ENCODE peak calls at places on chromosomes 12 and 14, in four cellular contexts. G, J, R and H are unnamed samples.
A peak's percentile ranks its signal among the peaks of the same experiment; 100 is the strongest.

GRCh38 chr12:122087431-122088180 is 9.1 kb downstream of the MLXIP start:
- DNase-seq in G (no peak), J (no peak), R (no peak), H (no peak)

GRCh38 chr12:25806271-25806670 is 152.2 kb upstream of the RASSF8 start:
- DNase-seq in G (no peak), J (no peak), R (no peak), H (no peak)

GRCh38 chr14:77133718-77134338 is 7.8 kb downstream of the ZDHHC22 start:
- DNase-seq in G (no peak), J (no peak), R (peak; percentile 45), H (peak; percentile 80)

GRCh38 chr12:100437038-100437841 is 36.4 kb upstream of the NR1H4 start:
- DNase-seq in G (no peak), J (no peak), R (no peak), H (no peak)

GRCh38 chr14:105307052-105307727 is 6.4 kb upstream of the BRF1 start:
- DNase-seq in G (no peak), J (no peak), R (no peak), H (no peak)

GRCh38 chr12:124621296-124621660 is 53.9 kb upstream of the NCOR2 start:
- DNase-seq in G (no peak), J (no peak), R (no peak), H (peak; percentile 27)

GRCh38 chr12:116882742-116883141 is 1.5 kb upstream of the HRK start:
- DNase-seq in G (no peak), J (no peak), R (no peak), H (no peak)

GRCh38 chr12:14884458-14884878 is 1.2 kb downstream of the MGP start:
- DNase-seq in G (no peak), J (peak; percentile 70), R (no peak), H (no peak)

GRCh38 chr12:108518101-108518715 is 3.1 kb downstream of the FICD start:
- DNase-seq in G (no peak), J (no peak), R (no peak), H (no peak)

GRCh38 chr14:101495827-101496778 is 65.2 kb upstream of the DIO3 start:
- DNase-seq in G (no peak), J (no peak), R (no peak), H (peak; percentile 62)

GRCh38 chr14:75268638-75269550 is 9.7 kb upstream of the FOS start:
- DNase-seq in G (no peak), J (no peak), R (no peak), H (peak; percentile 50)

GRCh38 chr12:98821232-98821631 is 176.1 kb downstream of the APAF1 start:
- DNase-seq in G (no peak), J (no peak), R (no peak), H (no peak)

GRCh38 chr12:49293056-49293956 is 1.6 kb upstream of the PRPH start:
- DNase-seq in G (no peak), J (no peak), R (no peak), H (no peak)

GRCh38 chr14:95327558-95328374 is 8.1 kb upstream of the CLMN start:
- DNase-seq in G (no peak), J (peak; percentile 91), R (no peak), H (no peak)

GRCh38 chr12:54716284-54716683 is 68.1 kb upstream of the DCD start:
- DNase-seq in G (no peak), J (no peak), R (no peak), H (no peak)

GRCh38 chr12:88166179-88166578 is 24.1 kb downstream of the TMTC3 start:
- DNase-seq in G (no peak), J (no peak), R (no peak), H (no peak)

GRCh38 chr14:55336161-55336560 is 64.9 kb downstream of the FBXO34 start:
- DNase-seq in G (no peak), J (no peak), R (no peak), H (no peak)

GRCh38 chr14:101246894-101247853 is 314.1 kb upstream of the DIO3 start:
- DNase-seq in G (no peak), J (no peak), R (no peak), H (no peak)

GRCh38 chr12:29299613-29300012 is 81.4 kb downstream of the ERGIC2 start:
- DNase-seq in G (no peak), J (no peak), R (no peak), H (no peak)

GRCh38 chr12:14892726-14893442 is 7.2 kb upstream of the MGP start:
- DNase-seq in G (no peak), J (no peak), R (no peak), H (no peak)

GRCh38 chr12:93453633-93454032 is 11.9 kb upstream of the UBE2N start:
- DNase-seq in G (no peak), J (no peak), R (no peak), H (no peak)

GRCh38 chr14:80231732-80232131 is 20.4 kb upstream of the DIO2 start:
- DNase-seq in G (no peak), J (no peak), R (no peak), H (no peak)

DNA sequence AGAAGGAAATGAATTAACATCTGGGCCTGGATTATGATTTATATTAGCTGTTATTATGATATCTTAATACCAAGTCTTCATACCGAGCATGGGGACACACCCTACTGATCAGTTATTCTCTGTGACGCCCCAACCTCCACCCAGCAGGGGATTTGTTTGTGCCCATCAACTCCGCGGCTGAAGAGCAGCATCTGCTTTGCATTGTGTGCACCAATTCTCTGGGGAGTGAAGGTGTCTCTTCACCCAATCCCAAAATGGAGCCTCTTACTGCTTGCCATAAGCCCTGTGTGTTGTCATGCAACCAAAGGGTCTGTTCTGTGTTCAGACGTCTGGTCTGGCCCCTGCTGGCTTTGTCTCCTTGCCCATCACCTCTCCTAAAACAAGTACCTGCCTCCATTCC is 25.4 kb downstream of the DHRS2 start:
- DNase-seq in G (no peak), J (no peak), R (no peak), H (no peak)
- TF ChIP-seq ATF3 in G (no peak), J (no peak), R (no peak), H (no peak)

GRCh38 chr12:6772729-6773661 is 675 bp downstream of the LAG3 start:
- DNase-seq in G (no peak), J (no peak), R (no peak), H (peak; percentile 71)

GRCh38 chr12:6772331-6772695 is at the start of gene LAG3:
- DNase-seq in G (no peak), J (no peak), R (peak; percentile 13), H (no peak)

GRCh38 chr12:6770600-6770999 is 1.7 kb upstream of the LAG3 start:
- DNase-seq in G (no peak), J (no peak), R (no peak), H (no peak)

GRCh38 chr12:6771091-6771495 is 1.2 kb upstream of the LAG3 start:
- DNase-seq in G (no peak), J (no peak), R (no peak), H (no peak)

DNA sequence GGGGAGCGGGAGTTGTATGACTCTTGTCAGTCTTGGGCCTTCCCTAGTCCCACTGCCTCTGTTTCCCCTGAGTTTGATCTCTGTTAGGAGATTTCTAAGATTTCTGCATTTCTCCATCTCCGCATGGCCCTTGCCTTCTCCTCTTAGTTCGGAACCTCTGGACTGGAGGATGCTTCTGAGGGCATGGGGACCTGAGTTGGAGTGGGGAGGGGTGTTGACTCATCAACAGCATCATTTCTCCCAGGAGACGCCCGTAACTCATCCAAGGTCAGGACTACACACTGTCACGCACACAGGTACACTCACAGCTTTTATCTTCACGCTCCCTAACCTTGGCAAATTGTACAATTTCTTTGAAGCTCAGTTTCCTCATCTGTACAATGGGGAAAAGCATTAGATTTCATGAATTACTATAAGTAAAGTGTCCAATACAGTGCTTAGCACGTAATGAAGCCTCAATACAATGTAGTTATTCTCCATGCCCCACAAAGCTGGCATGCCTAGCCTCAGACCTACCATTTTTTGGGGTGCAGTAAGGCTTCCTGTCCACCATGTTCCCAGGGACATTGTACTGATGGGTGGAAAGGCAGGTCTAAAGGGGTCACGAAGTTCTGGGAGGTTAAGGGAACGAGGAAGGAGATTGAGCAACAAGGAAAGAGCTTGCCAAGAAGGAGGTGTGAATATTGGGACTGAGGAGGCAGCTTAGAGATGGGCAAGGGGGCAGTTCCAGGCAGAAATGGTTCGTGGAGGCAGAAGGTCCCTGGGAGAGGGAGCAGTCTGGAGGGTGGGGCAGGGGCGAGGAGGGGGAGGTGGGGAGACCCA is 600 bp upstream of the LAG3 start:
- DNase-seq in G (no peak), J (no peak), R (no peak), H (no peak)
- TF ChIP-seq RAD21 in G (no peak), J (no peak), R (no peak), H (no peak)

GRCh38 chr12:78037707-78038106 is 207.0 kb downstream of the NAV3 start:
- DNase-seq in G (no peak), J (no peak), R (no peak), H (no peak)
- TF ChIP-seq ATF3 in G (no peak), J (no peak), R (no peak), H (no peak)

DNA sequence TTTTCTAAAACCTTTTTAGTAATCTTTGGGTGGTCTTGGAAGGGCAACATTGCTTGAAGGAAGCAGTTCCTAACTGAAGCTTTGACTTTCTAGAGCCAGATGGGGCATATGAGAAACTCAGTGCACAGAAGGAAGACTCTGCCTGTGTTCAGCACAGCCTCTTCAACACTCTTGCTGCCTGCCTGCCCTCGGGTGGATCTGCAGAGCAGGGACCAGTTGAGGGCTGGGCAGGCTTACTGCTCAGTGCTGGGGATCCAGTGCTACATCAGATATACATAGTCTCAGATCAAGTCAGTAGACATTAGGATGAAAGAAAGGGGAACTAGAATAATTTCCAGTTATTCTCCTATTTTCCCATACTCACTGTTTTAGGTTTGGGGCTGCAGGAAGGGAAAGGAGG is 29.5 kb upstream of the TMX1 start:
- DNase-seq in G (no peak), J (no peak), R (no peak), H (no peak)
- TF ChIP-seq RAD21 in G (no peak), J (no peak), R (no peak), H (no peak)

GRCh38 chr14:56881181-56881580 is 70.9 kb upstream of the OTX2 start:
- DNase-seq in G (no peak), J (no peak), R (no peak), H (no peak)
- TF ChIP-seq ATF3 in G (no peak), J (no peak), R (no peak), H (no peak)

GRCh38 chr12:1776139-1776975 is 44.0 kb upstream of the LRTM2 start:
- DNase-seq in G (no peak), J (no peak), R (no peak), H (no peak)
- TF ChIP-seq RAD21 in G (no peak), J (no peak), R (no peak), H (no peak)

GRCh38 chr12:19553177-19553576 is 113.9 kb downstream of the AEBP2 start:
- DNase-seq in G (no peak), J (no peak), R (no peak), H (no peak)
- TF ChIP-seq ATF3 in G (no peak), J (no peak), R (no peak), H (no peak)

GRCh38 chr12:107493646-107494045 is 192.0 kb upstream of the PWP1 start:
- DNase-seq in G (no peak), J (no peak), R (no peak), H (no peak)
- TF ChIP-seq RAD21 in G (no peak), J (no peak), R (no peak), H (no peak)

GRCh38 chr12:118122264-118122663 is 13.7 kb upstream of the PEBP1 start:
- DNase-seq in G (no peak), J (no peak), R (no peak), H (no peak)

GRCh38 chr12:118124333-118124874 is 11.5 kb upstream of the PEBP1 start:
- DNase-seq in G (no peak), J (no peak), R (no peak), H (no peak)

GRCh38 chr12:118125743-118126118 is 10.2 kb upstream of the PEBP1 start:
- DNase-seq in G (no peak), J (no peak), R (no peak), H (no peak)

GRCh38 chr12:118119449-118119879 is 15.7 kb upstream of the VSIG10 start:
- DNase-seq in G (no peak), J (no peak), R (no peak), H (peak; percentile 76)

GRCh38 chr12:118120579-118121363 is 15.2 kb upstream of the PEBP1 start:
- DNase-seq in G (no peak), J (no peak), R (peak; percentile 90), H (peak; percentile 77)
- TF ChIP-seq ATF3 in G (no peak), J (no peak), R (no peak), H (no peak)